ENCODE peak calls at places on chromosomes 16 and 17, in four cellular contexts. J, V, P and E are unnamed samples.

GRCh38 chr16:7140899-7141298 is 191.7 kb upstream of the RBFOX1 start:
- DNase-seq in V (no peak), J (peak), P (no peak), E (peak)

GRCh38 chr17:42895185-42895555 is 5.4 kb upstream of the G6PC1 start:
- DNase-seq in J (peak), P (peak), V (no peak), E (peak)

GRCh38 chr17:66900126-66901010 is 64.1 kb upstream of the CACNG4 start:
- DNase-seq in P (peak), J (no peak), V (peak), E (peak)

GRCh38 chr16:77406680-77407079 is 28.2 kb downstream of the ADAMTS18 start:
- DNase-seq in J (no peak), V (no peak), P (peak), E (peak)

GRCh38 chr17:74663566-74663965 is 40.0 kb upstream of the CD300E start:
- DNase-seq in P (peak), V (no peak), J (no peak), E (no peak)

GRCh38 chr16:19898924-19899604 is 14.4 kb upstream of the GPRC5B start:
- DNase-seq in V (peak), P (peak), J (peak), E (peak)

GRCh38 chr17:77490361-77491183 is 349.8 kb downstream of the SEC14L1 start:
- DNase-seq in V (no peak), P (no peak), J (no peak), E (no peak)

GRCh38 chr17:31834448-31834847 is 24.6 kb downstream of the COPRS start:
- DNase-seq in V (no peak), P (no peak), J (no peak), E (no peak)

GRCh38 chr16:55393976-55394375 is 70.0 kb downstream of the IRX6 start:
- DNase-seq in J (no peak), P (no peak), V (no peak), E (no peak)

GRCh38 chr16:27313422-27314160 is at the start of gene IL4R:
- DNase-seq in V (peak), P (peak), J (peak), E (peak)
- TF ChIP-seq EZH2 in V (no peak), P (no peak), J (no peak), E (no peak)

GRCh38 chr17:79428988-79429387 is 181.9 kb downstream of the RBFOX3 start:
- DNase-seq in P (no peak), J (no peak), V (no peak), E (no peak)
- TF ChIP-seq EZH2 in P (no peak), J (no peak), V (no peak), E (no peak)

GRCh38 chr16:12719972-12720371 is 83.7 kb downstream of the CPPED1 start:
- DNase-seq in V (no peak), J (no peak), P (no peak), E (no peak)
- TF ChIP-seq EZH2 in V (no peak), J (no peak), P (no peak), E (no peak)

GRCh38 chr17:2853111-2853721 is 57.0 kb downstream of the RAP1GAP2 start:
- DNase-seq in J (peak), V (no peak), P (peak), E (peak)
- TF ChIP-seq EZH2 in J (peak), V (peak), P (no peak), E (no peak)

GRCh38 chr17:81536299-81537290 is 8.4 kb downstream of the FSCN2 start:
- DNase-seq in J (no peak), V (no peak), P (peak), E (no peak)
- TF ChIP-seq EZH2 in J (peak), V (no peak), P (no peak), E (no peak)

DNA sequence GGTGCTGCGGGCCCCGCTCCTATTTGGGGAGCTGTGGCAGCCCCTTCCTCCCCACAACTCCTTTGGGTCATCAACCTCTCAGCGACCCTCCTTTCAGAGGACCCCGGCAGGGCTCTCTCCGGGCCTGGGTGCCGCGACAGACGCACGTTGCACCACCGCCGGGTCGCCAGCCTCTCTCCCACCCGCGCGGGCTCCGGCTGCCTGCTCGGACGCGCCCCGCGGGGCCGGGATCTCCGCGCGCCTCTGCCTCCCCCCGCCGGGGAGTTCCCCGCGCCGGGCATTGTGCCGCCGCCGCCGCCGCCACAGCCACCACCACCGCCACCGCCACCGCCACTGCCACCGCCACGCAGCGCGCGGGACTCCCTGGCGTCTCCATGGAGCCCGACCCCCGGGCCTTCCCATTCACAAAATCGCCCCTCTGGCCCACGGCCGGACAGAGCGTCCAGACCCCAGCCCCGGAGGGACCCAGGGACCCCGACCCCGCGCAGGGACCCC is 653 bp downstream of the RBFOX3 start:
- DNase-seq in J (no peak), P (no peak), V (no peak), E (no peak)
- TF ChIP-seq EZH2 in J (peak), P (no peak), V (peak), E (peak)

GRCh38 chr16:11181242-11181888 is 74.6 kb downstream of the SOCS1 start:
- DNase-seq in P (no peak), J (no peak), V (no peak), E (no peak)

GRCh38 chr16:11181889-11182279 is 74.1 kb downstream of the SOCS1 start:
- DNase-seq in J (no peak), V (no peak), P (no peak), E (no peak)

GRCh38 chr16:11182381-11182780 is 73.6 kb downstream of the SOCS1 start:
- DNase-seq in P (no peak), J (no peak), V (no peak), E (no peak)

GRCh38 chr16:11183035-11183812 is 72.8 kb downstream of the SOCS1 start:
- DNase-seq in P (no peak), V (no peak), J (no peak), E (no peak)

DNA sequence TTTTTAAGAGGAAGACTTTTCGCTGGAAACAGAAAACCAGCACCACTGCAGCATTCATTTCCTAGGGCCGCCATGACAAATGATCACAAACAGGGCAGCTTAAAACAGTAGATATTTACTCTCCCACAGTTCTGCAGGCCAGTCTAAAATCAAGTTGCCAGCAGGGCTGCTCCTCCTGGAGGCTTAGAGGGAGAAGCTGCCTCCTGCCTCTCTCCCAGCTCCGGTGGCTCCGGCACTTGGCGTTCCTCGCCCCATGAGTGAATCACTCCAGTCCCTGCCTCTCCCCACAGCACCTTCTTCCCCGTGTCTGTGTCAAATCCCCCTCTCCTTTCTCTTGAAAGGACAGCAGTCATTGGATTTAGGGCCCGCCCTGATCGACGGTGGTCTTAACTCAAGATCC is 72.1 kb downstream of the SOCS1 start:
- DNase-seq in P (no peak), V (no peak), J (no peak), E (no peak)
- TF ChIP-seq EZH2 in P (no peak), V (no peak), J (no peak), E (no peak)